ENCODE peak calls at places on chromosomes 6 and 20, in four cellular contexts. H is left lung, P is breast epithelium, J is MM.1S. V is an unnamed sample.

GRCh38 chr20:40416274-40416673 is 272.8 kb downstream of the MAFB start:
- DNase-seq in H (no peak), P (no peak), J (no peak), V (no peak)

GRCh38 chr6:82025271-82025670 is 222.3 kb downstream of the IBTK start:
- DNase-seq in H (no peak), P (no peak), J (no peak), V (no peak)

GRCh38 chr6:48069280-48069679 is 41.7 kb downstream of the PTCHD4 start:
- DNase-seq in H (no peak), P (no peak), J (no peak), V (no peak)

GRCh38 chr6:63634630-63635029 is 972 bp upstream of the PHF3 start:
- DNase-seq in H (no peak), P (no peak), J (no peak), V (no peak)

GRCh38 chr20:54432966-54433365 is 42.4 kb upstream of the DOK5 start:
- DNase-seq in H (no peak), P (no peak), J (no peak), V (no peak)

GRCh38 chr6:48597951-48598350 is 487.0 kb upstream of the PTCHD4 start:
- DNase-seq in H (no peak), P (no peak), J (no peak), V (no peak)

GRCh38 chr20:52953020-52953419 is 19.1 kb upstream of the TSHZ2 start:
- DNase-seq in H (no peak), P (no peak), J (no peak), V (no peak)

GRCh38 chr20:47117789-47118188 is 223.1 kb downstream of the EYA2 start:
- DNase-seq in H (no peak), P (no peak), J (no peak), V (no peak)

GRCh38 chr6:27518881-27519795 is 46.2 kb upstream of the ZNF184 start:
- DNase-seq in H (peak; percentile 82), P (peak; percentile 49), J (peak; percentile 77), V (peak; percentile 82)

GRCh38 chr6:22333802-22334201 is 37.0 kb upstream of the PRL start:
- DNase-seq in H (no peak), P (no peak), J (no peak), V (no peak)

GRCh38 chr20:54203281-54203680 is 4.6 kb upstream of the PFDN4 start:
- DNase-seq in H (no peak), P (no peak), J (no peak), V (no peak)

GRCh38 chr20:5772704-5773103 is 22.5 kb downstream of the SHLD1 start:
- DNase-seq in H (no peak), P (no peak), J (no peak), V (no peak)

GRCh38 chr20:63202811-63203526 is 13.0 kb downstream of the YTHDF1 start:
- DNase-seq in H (peak; percentile 59), P (no peak), J (no peak), V (no peak)

GRCh38 chr20:2805682-2806350 is 5.4 kb upstream of the CPXM1 start:
- DNase-seq in H (peak; percentile 76), P (no peak), J (no peak), V (no peak)

GRCh38 chr6:111487656-111488055 is 4.6 kb upstream of the REV3L start:
- DNase-seq in H (no peak), P (no peak), J (no peak), V (peak; percentile 81)

GRCh38 chr6:35297541-35298481 is at the start of gene DEF6:
- DNase-seq in H (peak; percentile 96), P (peak; percentile 84), J (peak; percentile 94), V (peak; percentile 90)

GRCh38 chr6:110387986-110388385 is 27.4 kb downstream of the DDO start:
- DNase-seq in H (no peak), P (no peak), J (no peak), V (no peak)

GRCh38 chr20:51650685-51651134 is 108.2 kb upstream of the NFATC2 start:
- DNase-seq in H (no peak), P (no peak), J (no peak), V (no peak)

GRCh38 chr20:37987602-37988290 is 45.5 kb downstream of the TTI1 start:
- DNase-seq in H (no peak), P (no peak), J (no peak), V (no peak)

GRCh38 chr6:89430563-89430962 is 2.4 kb upstream of the ANKRD6 start:
- DNase-seq in H (no peak), P (no peak), J (no peak), V (no peak)

GRCh38 chr20:39258253-39258652 is 296.1 kb downstream of the DHX35 start:
- DNase-seq in H (no peak), P (no peak), J (no peak), V (no peak)
- H3K27me3 ChIP-seq in H (no peaks in the 10 kb centered on the region), P (no peaks in the 10 kb centered on the region), J (no peaks in the 10 kb centered on the region), V (no peaks in the 10 kb centered on the region)

GRCh38 chr20:10521836-10522235 is 86.7 kb downstream of the SLX4IP start:
- DNase-seq in H (no peak), P (no peak), J (no peak), V (no peak)
- TF ChIP-seq CTCF in H (no peak), P (no peak), J (no peak), V (no peak)

GRCh38 chr6:44271406-44271723 is 1.1 kb downstream of the TMEM151B start:
- DNase-seq in H (no peak), P (no peak), J (no peak), V (no peak)
- H3K27me3 ChIP-seq in H (peaks cover 83% of the 10 kb centered on the region), P (peaks cover 30% of the 10 kb centered on the region), J (peaks cover 54% of the 10 kb centered on the region), V (peaks cover 5% of the 10 kb centered on the region)

GRCh38 chr20:21028921-21029320 is 77.2 kb downstream of the LINC00237 start:
- DNase-seq in H (no peak), P (no peak), J (no peak), V (no peak)

GRCh38 chr20:21029356-21029755 is 76.8 kb downstream of the LINC00237 start:
- DNase-seq in H (no peak), P (no peak), J (no peak), V (no peak)

GRCh38 chr20:21028436-21028835 is 77.7 kb downstream of the LINC00237 start:
- DNase-seq in H (no peak), P (no peak), J (no peak), V (no peak)

GRCh38 chr20:21026951-21027350 is 79.2 kb downstream of the LINC00237 start:
- DNase-seq in H (no peak), P (no peak), J (no peak), V (no peak)

GRCh38 chr20:21027569-21027968 is 78.6 kb downstream of the LINC00237 start:
- DNase-seq in H (no peak), P (no peak), J (no peak), V (no peak)
- TF ChIP-seq CTCF in H (no peak), P (no peak), J (no peak), V (peak; percentile 17)